ENCODE peak calls at places on chromosomes 12 and 14, in five cellular contexts. One of them, this sample, is unnamed.

GRCh38 chr14:57057803-57058202 is 210.9 kb downstream of the EXOC5 start:
- DNase-seq in SHP77: peak
- DNase-seq in AG09319: no peak
- DNase-seq in hepatic stellate cell: no peak
- DNase-seq in renal cortical epithelial cell: no peak
- DNase-seq in this sample: peak

GRCh38 chr14:56390859-56391258 is 188.7 kb upstream of the TMEM260 start:
- DNase-seq in hepatic stellate cell: no peak
- DNase-seq in SHP77: no peak
- DNase-seq in renal cortical epithelial cell: no peak
- DNase-seq in AG09319: no peak
- DNase-seq in this sample: no peak

GRCh38 chr14:65549429-65549828 is 136.9 kb downstream of the FUT8 start:
- DNase-seq in hepatic stellate cell: no peak
- DNase-seq in renal cortical epithelial cell: no peak
- DNase-seq in AG09319: no peak
- DNase-seq in SHP77: no peak
- DNase-seq in this sample: no peak

GRCh38 chr14:72808564-72808963 is 85.3 kb downstream of the DPF3 start:
- DNase-seq in AG09319: no peak
- DNase-seq in hepatic stellate cell: no peak
- DNase-seq in SHP77: no peak
- DNase-seq in renal cortical epithelial cell: no peak
- DNase-seq in this sample: no peak

GRCh38 chr12:71476513-71476912 is 36.9 kb downstream of the LGR5 start:
- DNase-seq in SHP77: no peak
- DNase-seq in renal cortical epithelial cell: peak
- DNase-seq in hepatic stellate cell: peak
- DNase-seq in AG09319: peak
- DNase-seq in this sample: no peak

GRCh38 chr14:31835049-31835448 is 242.1 kb upstream of the ARHGAP5 start:
- DNase-seq in hepatic stellate cell: no peak
- DNase-seq in renal cortical epithelial cell: peak
- DNase-seq in SHP77: no peak
- DNase-seq in AG09319: no peak
- DNase-seq in this sample: no peak

GRCh38 chr12:90099288-90099687 is 390.6 kb upstream of the ATP2B1 start:
- DNase-seq in SHP77: no peak
- DNase-seq in renal cortical epithelial cell: peak
- DNase-seq in hepatic stellate cell: no peak
- DNase-seq in AG09319: no peak
- DNase-seq in this sample: no peak

GRCh38 chr14:63759454-63759853 is 31.6 kb upstream of the SGPP1 start:
- DNase-seq in renal cortical epithelial cell: no peak
- DNase-seq in hepatic stellate cell: peak
- DNase-seq in AG09319: peak
- DNase-seq in SHP77: no peak
- DNase-seq in this sample: no peak

GRCh38 chr14:36207500-36207899 is 31.0 kb upstream of the PTCSC3 start:
- DNase-seq in AG09319: no peak
- DNase-seq in hepatic stellate cell: no peak
- DNase-seq in SHP77: peak
- DNase-seq in renal cortical epithelial cell: peak
- DNase-seq in this sample: peak

GRCh38 chr12:11580125-11580751 is 69.2 kb upstream of the ETV6 start:
- DNase-seq in renal cortical epithelial cell: peak
- DNase-seq in SHP77: no peak
- DNase-seq in AG09319: peak
- DNase-seq in hepatic stellate cell: peak
- DNase-seq in this sample: no peak

GRCh38 chr14:54177009-54177408 is 219.8 kb upstream of the CDKN3 start:
- DNase-seq in AG09319: no peak
- DNase-seq in renal cortical epithelial cell: no peak
- DNase-seq in SHP77: no peak
- DNase-seq in hepatic stellate cell: no peak
- DNase-seq in this sample: no peak

GRCh38 chr14:60757617-60758016 is 23.1 kb downstream of the MNAT1 start:
- DNase-seq in SHP77: no peak
- DNase-seq in hepatic stellate cell: peak
- DNase-seq in AG09319: peak
- DNase-seq in renal cortical epithelial cell: peak
- DNase-seq in this sample: no peak

GRCh38 chr12:91432079-91432478 is 249.5 kb upstream of the DCN start:
- DNase-seq in AG09319: no peak
- DNase-seq in SHP77: no peak
- DNase-seq in hepatic stellate cell: no peak
- DNase-seq in renal cortical epithelial cell: peak
- DNase-seq in this sample: no peak

GRCh38 chr12:48978741-48979601 is 849 bp downstream of the WNT1 start:
- DNase-seq in renal cortical epithelial cell: no peak
- DNase-seq in hepatic stellate cell: no peak
- DNase-seq in SHP77: no peak
- DNase-seq in AG09319: no peak
- DNase-seq in this sample: no peak